ENCODE peak calls at places on chromosomes 1 and 21, in nine cellular contexts. U, A, T, G, H, S, Q, X and J are unnamed samples.
A peak's percentile ranks its signal among the peaks of the same experiment; 100 is the strongest.

GRCh38 chr1:31587720-31588423 is 11.6 kb downstream of the TINAGL1 start:
- DNase-seq in U (peak; percentile 23), A (no peak), T (peak; percentile 21), G (peak; percentile 81), H (no peak), S (peak; percentile 75), Q (peak; percentile 76), X (peak; percentile 80), J (no peak)

GRCh38 chr1:244214009-244214967 is 163.2 kb downstream of the ZBTB18 start:
- DNase-seq in U (no peak), A (no peak), T (no peak), G (peak; percentile 28), H (no peak), S (no peak), Q (peak; percentile 72), X (peak; percentile 46), J (no peak)

GRCh38 chr1:79079770-79080169 is 73.2 kb upstream of the ADGRL4 start:
- DNase-seq in U (no peak), A (no peak), T (peak; percentile 61), G (no peak), H (no peak), S (peak; percentile 60), Q (peak; percentile 66), X (no peak), J (no peak)

GRCh38 chr21:31318971-31319370 is 25.1 kb downstream of the TIAM1 start:
- DNase-seq in U (no peak), A (no peak), T (no peak), G (no peak), H (no peak), S (no peak), Q (no peak), X (no peak), J (no peak)

GRCh38 chr1:180098242-180098995 is 56.2 kb upstream of the QSOX1 start:
- DNase-seq in U (no peak), A (no peak), T (no peak), G (no peak), H (no peak), S (no peak), Q (peak; percentile 28), X (no peak), J (no peak)

GRCh38 chr1:214718724-214719123 is 115.7 kb downstream of the CENPF start:
- DNase-seq in U (no peak), A (no peak), T (no peak), G (no peak), H (no peak), S (no peak), Q (no peak), X (no peak), J (no peak)

GRCh38 chr1:226149806-226150205 is 36.7 kb downstream of the ACBD3 start:
- DNase-seq in U (no peak), A (no peak), T (no peak), G (no peak), H (no peak), S (no peak), Q (no peak), X (no peak), J (no peak)

GRCh38 chr1:170730443-170730842 is 66.5 kb downstream of the PRRX1 start:
- DNase-seq in U (no peak), A (no peak), T (no peak), G (no peak), H (no peak), S (no peak), Q (no peak), X (no peak), J (no peak)

GRCh38 chr1:214549604-214550338 is 1.6 kb downstream of the PTPN14 start:
- DNase-seq in U (no peak), A (no peak), T (no peak), G (no peak), H (no peak), S (no peak), Q (peak; percentile 31), X (no peak), J (no peak)

GRCh38 chr1:201383647-201384405 is 6.3 kb upstream of the TNNT2 start:
- DNase-seq in U (peak; percentile 26), A (no peak), T (peak; percentile 96), G (no peak), H (no peak), S (no peak), Q (peak; percentile 89), X (no peak), J (no peak)

GRCh38 chr1:64956733-64957441 is 9.5 kb downstream of the JAK1 start:
- DNase-seq in U (no peak), A (no peak), T (no peak), G (no peak), H (no peak), S (no peak), Q (no peak), X (no peak), J (peak; percentile 72)

GRCh38 chr21:24050233-24050632 is 1557.0 kb downstream of the MRPL39 start:
- DNase-seq in U (no peak), A (no peak), T (no peak), G (no peak), H (no peak), S (no peak), Q (no peak), X (no peak), J (no peak)

GRCh38 chr1:56469640-56470371 is 109.6 kb downstream of the PLPP3 start:
- DNase-seq in U (no peak), A (no peak), T (no peak), G (no peak), H (no peak), S (no peak), Q (peak; percentile 51), X (no peak), J (no peak)

GRCh38 chr1:244349581-244350001 is 102.1 kb downstream of the ADSS2 start:
- DNase-seq in U (no peak), A (no peak), T (no peak), G (no peak), H (no peak), S (no peak), Q (no peak), X (peak; percentile 24), J (no peak)

GRCh38 chr1:232538224-232538942 is 91.5 kb downstream of the SIPA1L2 start:
- DNase-seq in U (no peak), A (no peak), T (no peak), G (no peak), H (no peak), S (no peak), Q (no peak), X (no peak), J (no peak)

GRCh38 chr1:84789014-84789413 is 98.8 kb upstream of the SSX2IP start:
- DNase-seq in U (no peak), A (no peak), T (no peak), G (no peak), H (no peak), S (no peak), Q (no peak), X (no peak), J (no peak)

GRCh38 chr21:37367301-37367757 is 756 bp downstream of the DYRK1A start:
- DNase-seq in U (no peak), A (no peak), T (no peak), G (no peak), H (no peak), S (no peak), Q (peak; percentile 41), X (no peak), J (peak; percentile 89)

GRCh38 chr1:204591473-204592090 is 75.4 kb downstream of the MDM4 start:
- DNase-seq in U (no peak), A (no peak), T (no peak), G (no peak), H (no peak), S (no peak), Q (peak; percentile 56), X (no peak), J (no peak)

GRCh38 chr1:8510041-8510823 is 192.3 kb downstream of the SLC45A1 start:
- DNase-seq in U (no peak), A (peak; percentile 12), T (no peak), G (peak; percentile 71), H (peak; percentile 53), S (no peak), Q (peak; percentile 76), X (no peak), J (no peak)

GRCh38 chr1:219837274-219837993 is 90.9 kb downstream of the SLC30A10 start:
- DNase-seq in U (peak; percentile 58), A (no peak), T (no peak), G (no peak), H (no peak), S (peak; percentile 11), Q (peak; percentile 21), X (no peak), J (no peak)

GRCh38 chr1:109826930-109827349 is 63.2 kb upstream of the EPS8L3 start:
- DNase-seq in U (no peak), A (no peak), T (no peak), G (no peak), H (no peak), S (peak; percentile 53), Q (no peak), X (no peak), J (peak; percentile 78)